ENCODE peak calls at places on chromosomes 2 and 18, in four cellular contexts. One of them, this sample, is unnamed.

GRCh38 chr2:216536725-216537124 is 38.1 kb downstream of the RPL37A start:
- DNase-seq in astrocyte: no peak
- DNase-seq in lower lobe of right lung: no peak
- DNase-seq in A549: no peak
- DNase-seq in this sample: no peak

GRCh38 chr18:25229080-25229479 is 122.9 kb downstream of the ZNF521 start:
- DNase-seq in astrocyte: peak
- DNase-seq in lower lobe of right lung: no peak
- DNase-seq in A549: no peak
- DNase-seq in this sample: no peak

GRCh38 chr2:231191896-231192872 is 6.2 kb upstream of the ARMC9 start:
- DNase-seq in astrocyte: peak
- DNase-seq in lower lobe of right lung: peak
- DNase-seq in A549: peak
- DNase-seq in this sample: peak

GRCh38 chr2:28276076-28276618 is 116.5 kb upstream of the FOSL2 start:
- DNase-seq in astrocyte: peak
- DNase-seq in lower lobe of right lung: no peak
- DNase-seq in A549: peak
- DNase-seq in this sample: no peak

GRCh38 chr2:5692561-5693287 is 540 bp downstream of the SOX11 start:
- DNase-seq in astrocyte: peak
- DNase-seq in lower lobe of right lung: no peak
- DNase-seq in A549: no peak
- DNase-seq in this sample: no peak

GRCh38 chr2:32522770-32523169 is 105.1 kb upstream of the TTC27 start:
- DNase-seq in astrocyte: peak
- DNase-seq in lower lobe of right lung: no peak
- DNase-seq in A549: no peak
- DNase-seq in this sample: no peak

GRCh38 chr2:10933700-10934225 is 22.0 kb downstream of the KCNF1 start:
- DNase-seq in astrocyte: no peak
- DNase-seq in lower lobe of right lung: no peak
- DNase-seq in A549: no peak
- DNase-seq in this sample: no peak

GRCh38 chr2:109208951-109209335 is 79.9 kb downstream of the SH3RF3 start:
- DNase-seq in astrocyte: no peak
- DNase-seq in lower lobe of right lung: no peak
- DNase-seq in A549: no peak
- DNase-seq in this sample: no peak

GRCh38 chr2:236549165-236549564 is 20.5 kb upstream of the ACKR3 start:
- DNase-seq in astrocyte: no peak
- DNase-seq in lower lobe of right lung: no peak
- DNase-seq in A549: no peak
- DNase-seq in this sample: no peak

GRCh38 chr2:85769236-85769986 is 15.6 kb downstream of the ATOH8 start:
- DNase-seq in astrocyte: no peak
- DNase-seq in lower lobe of right lung: no peak
- DNase-seq in A549: peak
- DNase-seq in this sample: no peak

GRCh38 chr18:73352546-73352945 is 484.8 kb upstream of the NETO1 start:
- DNase-seq in astrocyte: no peak
- DNase-seq in lower lobe of right lung: no peak
- DNase-seq in A549: no peak
- DNase-seq in this sample: no peak

GRCh38 chr2:18518116-18519111 is 42.0 kb downstream of the RDH14 start:
- DNase-seq in astrocyte: peak
- DNase-seq in lower lobe of right lung: no peak
- DNase-seq in A549: no peak
- DNase-seq in this sample: no peak

GRCh38 chr2:124877065-124877671 is 852.1 kb downstream of the CNTNAP5 start:
- DNase-seq in astrocyte: peak
- DNase-seq in lower lobe of right lung: no peak
- DNase-seq in A549: no peak
- DNase-seq in this sample: no peak

GRCh38 chr18:74550886-74551285 is 16.6 kb downstream of the CNDP1 start:
- DNase-seq in astrocyte: no peak
- DNase-seq in lower lobe of right lung: no peak
- DNase-seq in A549: no peak
- DNase-seq in this sample: no peak

GRCh38 chr2:132978840-132979239 is 308.8 kb upstream of the LYPD1 start:
- DNase-seq in astrocyte: no peak
- DNase-seq in lower lobe of right lung: no peak
- DNase-seq in A549: no peak
- DNase-seq in this sample: peak

GRCh38 chr2:216012133-216012829 is 1.1 kb downstream of the MREG start:
- DNase-seq in astrocyte: peak
- DNase-seq in lower lobe of right lung: no peak
- DNase-seq in A549: peak
- DNase-seq in this sample: no peak

GRCh38 chr2:55954306-55955035 is 30.9 kb upstream of the EFEMP1 start:
- DNase-seq in astrocyte: peak
- DNase-seq in lower lobe of right lung: no peak
- DNase-seq in A549: no peak
- DNase-seq in this sample: no peak

GRCh38 chr2:241182531-241183133 is 5.8 kb upstream of the ANO7 start:
- DNase-seq in astrocyte: no peak
- DNase-seq in lower lobe of right lung: no peak
- DNase-seq in A549: no peak
- DNase-seq in this sample: no peak

GRCh38 chr2:121211689-121212151 is 73.3 kb downstream of the TFCP2L1 start:
- DNase-seq in astrocyte: no peak
- DNase-seq in lower lobe of right lung: peak
- DNase-seq in A549: no peak
- DNase-seq in this sample: no peak

GRCh38 chr2:190283783-190284182 is 35.8 kb downstream of the HIBCH start:
- DNase-seq in astrocyte: peak
- DNase-seq in lower lobe of right lung: no peak
- DNase-seq in A549: no peak
- DNase-seq in this sample: no peak

GRCh38 chr2:190277234-190278112 is 42.2 kb downstream of the HIBCH start:
- DNase-seq in astrocyte: peak
- DNase-seq in lower lobe of right lung: no peak
- DNase-seq in A549: no peak
- DNase-seq in this sample: no peak

GRCh38 chr2:190280565-190281330 is 38.9 kb downstream of the HIBCH start:
- DNase-seq in astrocyte: no peak
- DNase-seq in lower lobe of right lung: peak
- DNase-seq in A549: no peak
- DNase-seq in this sample: no peak
- TF ChIP-seq CTCF in astrocyte: no peak
- TF ChIP-seq CTCF in lower lobe of right lung: no peak
- TF ChIP-seq CTCF in A549: no peak
- TF ChIP-seq CTCF in this sample: no peak

GRCh38 chr2:208406474-208407451 is at the start of gene PTH2R:
- DNase-seq in astrocyte: peak
- DNase-seq in lower lobe of right lung: peak
- DNase-seq in A549: no peak
- DNase-seq in this sample: no peak

GRCh38 chr2:208407667-208408066 is 1.1 kb downstream of the PTH2R start:
- DNase-seq in astrocyte: no peak
- DNase-seq in lower lobe of right lung: no peak
- DNase-seq in A549: peak
- DNase-seq in this sample: no peak
- TF ChIP-seq CTCF in astrocyte: peak
- TF ChIP-seq CTCF in lower lobe of right lung: no peak
- TF ChIP-seq CTCF in A549: peak
- TF ChIP-seq CTCF in this sample: no peak

GRCh38 chr2:42360890-42361727 is at the start of gene COX7A2L:
- DNase-seq in astrocyte: peak
- DNase-seq in lower lobe of right lung: peak
- DNase-seq in A549: peak
- DNase-seq in this sample: peak
- TF ChIP-seq CTCF in astrocyte: no peak
- TF ChIP-seq CTCF in lower lobe of right lung: no peak
- TF ChIP-seq CTCF in A549: peak
- TF ChIP-seq CTCF in this sample: peak

GRCh38 chr2:16727256-16727655 is 61.6 kb upstream of the CYRIA start:
- DNase-seq in astrocyte: peak
- DNase-seq in lower lobe of right lung: no peak
- DNase-seq in A549: no peak
- DNase-seq in this sample: no peak
- TF ChIP-seq CTCF in astrocyte: no peak
- TF ChIP-seq CTCF in lower lobe of right lung: no peak
- TF ChIP-seq CTCF in A549: no peak
- TF ChIP-seq CTCF in this sample: no peak

DNA sequence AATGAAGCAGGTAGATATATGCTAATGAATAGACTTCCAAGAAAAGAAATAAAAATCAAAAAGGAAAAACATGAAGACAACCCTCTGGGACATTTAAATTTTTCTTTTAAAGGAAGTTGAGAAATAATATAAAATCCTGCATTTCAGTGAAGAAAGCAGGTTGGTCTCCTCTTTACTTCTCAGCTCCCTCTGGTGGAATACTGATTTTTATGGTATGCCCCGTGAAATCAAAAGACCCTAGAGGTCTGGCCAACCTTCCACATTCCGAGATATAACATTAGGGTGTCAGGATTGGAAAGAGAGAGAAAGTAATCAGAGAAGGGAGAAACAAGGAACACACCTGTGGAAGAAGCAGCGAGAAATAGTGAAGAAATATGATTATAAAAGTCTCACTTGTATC is 72.7 kb downstream of the DNER start:
- DNase-seq in astrocyte: no peak
- DNase-seq in lower lobe of right lung: no peak
- DNase-seq in A549: no peak
- DNase-seq in this sample: no peak
- TF ChIP-seq CTCF in astrocyte: no peak
- TF ChIP-seq CTCF in lower lobe of right lung: no peak
- TF ChIP-seq CTCF in A549: no peak
- TF ChIP-seq CTCF in this sample: no peak

GRCh38 chr2:96264656-96265348 is 995 bp downstream of the TMEM127 start:
- DNase-seq in astrocyte: peak
- DNase-seq in lower lobe of right lung: peak
- DNase-seq in A549: peak
- DNase-seq in this sample: no peak
- TF ChIP-seq CTCF in astrocyte: peak
- TF ChIP-seq CTCF in lower lobe of right lung: peak
- TF ChIP-seq CTCF in A549: no peak
- TF ChIP-seq CTCF in this sample: no peak

This sample was measured in breast epithelium.